ENCODE peak calls at places on chromosomes 4 and X, in five cellular contexts. P is foreskin fibroblast, V is stomach, S is astrocyte of the spinal cord, D is heart left ventricle. L is an unnamed sample.

GRCh38 chr4:187555174-187555573 is 440.4 kb upstream of the ZFP42 start:
- DNase-seq in P (no peak), V (no peak), S (no peak), D (no peak), L (no peak)

GRCh38 chr4:147589586-147589985 is 27.6 kb upstream of the TMEM184C start:
- DNase-seq in P (peak; percentile 46), V (no peak), S (peak; percentile 42), D (no peak), L (no peak)

GRCh38 chrX:77085372-77085771 is 361.8 kb upstream of the FGF16 start:
- DNase-seq in P (no peak), V (no peak), S (no peak), D (no peak), L (no peak)

GRCh38 chrX:37956223-37956622 is 50.1 kb upstream of the SYTL5 start:
- DNase-seq in P (no peak), V (no peak), S (no peak), D (no peak), L (no peak)

GRCh38 chrX:152907084-152907651 is 9.3 kb downstream of the ZNF185 start:
- DNase-seq in P (peak; percentile 67), V (no peak), S (peak; percentile 79), D (no peak), L (peak; percentile 66)

GRCh38 chrX:100648601-100649417 is 4.8 kb downstream of the SRPX2 start:
- DNase-seq in P (peak; percentile 83), V (no peak), S (peak; percentile 91), D (peak; percentile 27), L (peak; percentile 94)

GRCh38 chrX:146264763-146265375 is 447.2 kb downstream of the SLITRK2 start:
- DNase-seq in P (no peak), V (no peak), S (no peak), D (no peak), L (no peak)

GRCh38 chr4:53119685-53120084 is 246.2 kb downstream of the SCFD2 start:
- DNase-seq in P (peak; percentile 82), V (no peak), S (peak; percentile 68), D (no peak), L (peak; percentile 95)

GRCh38 chr4:78592104-78592783 is 40.7 kb downstream of the ANXA3 start:
- DNase-seq in P (no peak), V (no peak), S (no peak), D (no peak), L (no peak)

GRCh38 chr4:86108152-86108551 is 251.7 kb downstream of the MAPK10 start:
- DNase-seq in P (peak; percentile 44), V (no peak), S (peak; percentile 55), D (no peak), L (peak; percentile 29)

GRCh38 chr4:181684310-181684709 is 558.9 kb upstream of the TENM3 start:
- DNase-seq in P (peak; percentile 34), V (no peak), S (peak; percentile 59), D (no peak), L (peak; percentile 67)

GRCh38 chrX:63058204-63058603 is 292.9 kb downstream of the SPIN4 start:
- DNase-seq in P (no peak), V (no peak), S (no peak), D (no peak), L (no peak)

GRCh38 chr4:27272264-27272663 is 411.6 kb downstream of the STIM2 start:
- DNase-seq in P (no peak), V (no peak), S (no peak), D (no peak), L (no peak)

DNA sequence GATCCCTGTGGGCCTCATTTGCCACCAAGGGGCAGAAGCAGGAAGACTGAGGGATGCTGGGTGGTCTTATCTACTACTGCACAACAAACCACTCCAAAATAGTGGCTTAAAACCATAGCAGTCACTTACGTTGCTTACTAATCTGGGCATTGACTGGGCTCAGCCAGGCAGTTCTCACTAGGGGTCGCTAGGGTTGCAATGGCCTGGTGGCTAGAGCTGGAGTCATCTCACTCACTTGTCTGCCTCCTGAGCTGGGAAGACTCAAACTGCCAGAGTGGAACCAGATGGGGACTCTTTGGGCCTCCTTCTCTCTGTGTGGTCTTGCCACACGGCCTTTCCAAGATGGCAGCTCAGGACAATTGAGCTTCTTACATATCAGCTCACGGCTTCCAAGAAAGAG is 216.3 kb upstream of the BCOR start:
- DNase-seq in P (no peak), V (no peak), S (no peak), D (no peak), L (no peak)
- TF ChIP-seq CTCF in P (no peak), V (no peak), S (no peak), D (no peak), L (no peak)

GRCh38 chrX:114584434-114584943 is 603 bp downstream of the HTR2C start:
- DNase-seq in P (peak; percentile 9), V (no peak), S (no peak), D (no peak), L (no peak)
- H3K4me3 ChIP-seq in P (no peak overlapping the region), V (peak overlapping the region; percentile 28), S (peak overlapping the region; percentile 5), D (no peak overlapping the region), L (no peak overlapping the region)

GRCh38 chrX:135697614-135698013 is 15.8 kb upstream of the CT45A1 start:
- DNase-seq in P (no peak), V (no peak), S (no peak), D (no peak), L (no peak)
- TF ChIP-seq CTCF in P (no peak), V (no peak), S (no peak), D (no peak), L (no peak)

DNA sequence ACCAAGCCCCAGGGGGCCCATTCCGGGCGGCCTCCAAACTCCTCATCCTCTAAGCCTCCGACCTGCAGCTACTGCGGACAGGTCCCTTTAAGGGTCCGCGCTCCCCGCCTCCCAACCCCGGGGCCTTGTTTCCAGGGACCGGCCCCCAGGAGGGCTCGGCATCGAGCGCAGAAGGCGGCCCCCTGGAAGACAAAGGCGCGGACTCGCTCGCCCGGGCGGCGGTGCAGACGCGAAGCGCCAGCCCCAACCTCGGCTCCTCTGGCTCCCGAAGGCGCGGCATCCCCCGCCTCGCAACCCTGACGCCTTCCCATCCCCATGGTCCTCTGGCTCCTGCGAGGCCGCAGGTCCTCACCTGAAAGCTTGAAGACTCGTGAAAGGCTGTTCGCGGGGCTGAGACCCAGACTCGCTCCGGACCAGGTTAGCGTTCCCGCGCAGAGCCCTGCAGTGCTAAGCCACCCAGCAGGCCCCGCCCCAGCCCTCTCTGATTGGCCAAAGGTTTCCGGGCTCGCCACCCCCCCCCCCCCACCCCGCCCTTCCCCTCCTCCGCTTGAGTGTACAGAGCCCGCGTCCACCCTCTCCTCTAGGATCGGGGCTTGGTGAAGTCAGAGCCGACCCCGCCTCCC is at the start of gene TMSB15A:
- DNase-seq in P (peak; percentile 70), V (peak; percentile 67), S (peak; percentile 56), D (peak; percentile 68), L (peak; percentile 19)
- H3K4me3 ChIP-seq in P (peak within 1 kb of the TSS; percentile 43), V (peak within 1 kb of the TSS; percentile 50), S (peak within 1 kb of the TSS; percentile 49), D (peak within 1 kb of the TSS; percentile 22), L (peak within 1 kb of the TSS; percentile 51)

GRCh38 chrX:102154218-102154860 is 1.4 kb downstream of the BEX5 start:
- DNase-seq in P (no peak), V (no peak), S (no peak), D (no peak), L (no peak)
- TF ChIP-seq CTCF in P (no peak), V (no peak), S (no peak), D (no peak), L (no peak)

GRCh38 chr4:101865501-101866062 is 75.1 kb downstream of the BANK1 start:
- DNase-seq in P (peak; percentile 24), V (no peak), S (peak; percentile 76), D (no peak), L (peak; percentile 42)

GRCh38 chr4:101871962-101872676 is 81.6 kb downstream of the BANK1 start:
- DNase-seq in P (peak; percentile 5), V (no peak), S (no peak), D (no peak), L (no peak)

DNA sequence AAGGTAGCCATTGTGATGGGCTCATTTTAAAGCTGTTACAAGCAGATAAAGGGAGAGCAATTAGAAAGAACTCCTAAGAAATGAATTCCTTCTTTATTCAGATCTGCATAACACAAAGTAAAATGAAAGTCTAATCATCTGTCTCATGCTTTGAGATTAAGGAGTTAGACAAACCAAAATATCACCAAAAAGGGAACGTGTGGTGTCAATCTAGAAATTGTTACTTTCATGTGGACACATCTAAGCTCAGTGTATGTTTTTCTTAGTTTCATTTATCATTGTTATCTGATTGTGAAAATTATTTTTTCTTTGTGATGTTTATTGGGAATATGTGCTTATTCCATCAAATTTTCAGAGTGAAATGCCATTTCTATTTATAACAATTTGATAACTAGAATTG is 80.3 kb downstream of the BANK1 start:
- DNase-seq in P (no peak), V (no peak), S (no peak), D (no peak), L (no peak)
- H3K4me3 ChIP-seq in P (no peak overlapping the region), V (no peak overlapping the region), S (no peak overlapping the region), D (no peak overlapping the region), L (no peak overlapping the region)

DNA sequence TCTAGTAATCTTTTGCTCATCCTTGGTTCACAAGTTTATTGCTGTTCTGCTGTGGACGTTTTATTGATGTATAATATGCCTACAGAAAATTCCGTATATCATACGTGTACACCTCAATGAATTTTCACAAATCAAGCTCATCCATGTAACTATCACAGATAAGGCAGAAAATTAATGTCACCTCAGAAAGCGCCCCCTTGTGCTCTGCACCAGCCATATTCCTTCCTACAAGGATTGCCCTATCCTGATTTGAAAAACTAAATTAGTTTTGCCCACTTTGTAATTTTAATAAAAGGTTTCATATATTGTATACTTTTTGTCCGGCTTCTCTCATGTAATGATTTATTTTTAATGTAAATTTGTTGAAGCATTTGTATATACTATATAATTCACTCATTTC is 390.8 kb downstream of the ADGRL3 start:
- DNase-seq in P (no peak), V (no peak), S (no peak), D (no peak), L (no peak)
- TF ChIP-seq CTCF in P (no peak), V (no peak), S (peak; percentile 23), D (no peak), L (no peak)

GRCh38 chrX:149877636-149878035 is 3.3 kb upstream of the MAGEA8 start:
- DNase-seq in P (peak; percentile 1), V (no peak), S (no peak), D (no peak), L (no peak)

GRCh38 chrX:149877157-149877556 is 3.8 kb upstream of the MAGEA8 start:
- DNase-seq in P (no peak), V (no peak), S (no peak), D (no peak), L (no peak)

DNA sequence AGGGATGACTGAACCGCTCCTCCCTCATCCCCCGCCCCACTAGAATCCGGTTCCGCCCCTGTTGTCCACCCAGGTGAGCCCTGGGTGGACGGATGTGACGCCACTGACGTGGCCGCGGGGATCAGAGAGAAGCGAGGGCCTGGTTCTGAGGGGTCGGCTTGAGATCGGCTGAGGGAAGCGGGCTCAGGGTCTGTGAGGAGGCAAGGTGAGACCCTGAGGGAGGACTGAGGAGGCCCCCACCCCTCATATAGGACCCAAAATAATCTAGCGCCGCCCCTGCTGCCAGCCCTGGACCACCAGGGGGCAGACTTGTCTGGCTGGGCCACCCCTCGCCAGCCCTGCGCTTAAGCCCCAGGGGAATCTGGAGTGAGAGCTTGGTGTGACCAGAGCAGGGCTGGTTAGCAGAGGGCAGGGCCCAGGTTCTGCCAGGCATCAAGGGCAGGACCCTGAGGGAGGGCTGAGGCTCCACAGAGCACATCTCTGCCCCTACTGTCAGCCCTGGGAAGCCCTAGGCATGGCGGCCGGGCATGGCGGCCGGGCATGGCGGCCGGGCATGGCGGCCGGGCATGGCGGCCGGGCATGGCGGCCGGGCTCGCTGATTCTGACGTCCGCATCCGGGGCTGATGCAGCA is at the start of gene MAGEA8:
- DNase-seq in P (no peak), V (no peak), S (no peak), D (no peak), L (no peak)
- H3K4me3 ChIP-seq in P (no peak within 1 kb of the TSS), V (no peak within 1 kb of the TSS), S (no peak within 1 kb of the TSS), D (no peak within 1 kb of the TSS), L (no peak within 1 kb of the TSS)